ENCODE peak calls at places on chromosomes 4 and X, in seven cellular contexts. T, Z, F, W, L, M and X are unnamed samples.

GRCh38 chr4:85946821-85947220 is 413.0 kb downstream of the MAPK10 start:
- DNase-seq in T (no peak), Z (no peak), F (no peak), W (no peak), L (no peak), M (no peak), X (no peak)

GRCh38 chrX:84248226-84248625 is 60.2 kb upstream of the RPS6KA6 start:
- DNase-seq in T (peak), Z (no peak), F (no peak), W (no peak), L (no peak), M (no peak), X (no peak)

GRCh38 chrX:154486052-154486395 is 391 bp downstream of the UBL4A start:
- DNase-seq in T (no peak), Z (no peak), F (no peak), W (peak), L (peak), M (peak), X (no peak)

GRCh38 chr4:100168521-100168920 is 21.7 kb downstream of the DDIT4L start:
- DNase-seq in T (peak), Z (no peak), F (no peak), W (no peak), L (no peak), M (no peak), X (no peak)

GRCh38 chrX:31093639-31093975 is 21.8 kb upstream of the FTHL17 start:
- DNase-seq in T (no peak), Z (no peak), F (no peak), W (no peak), L (no peak), M (no peak), X (no peak)

GRCh38 chrX:34404386-34405070 is 252.6 kb downstream of the TMEM47 start:
- DNase-seq in T (no peak), Z (no peak), F (no peak), W (no peak), L (no peak), M (no peak), X (no peak)

GRCh38 chr4:7513731-7514130 is 79.0 kb upstream of the PSAPL1 start:
- DNase-seq in T (peak), Z (no peak), F (no peak), W (no peak), L (no peak), M (no peak), X (no peak)

GRCh38 chrX:37383313-37383712 is 34.1 kb downstream of the PRRG1 start:
- DNase-seq in T (peak), Z (no peak), F (no peak), W (no peak), L (no peak), M (no peak), X (no peak)

GRCh38 chr4:150782311-150782710 is 200.4 kb downstream of the MAB21L2 start:
- DNase-seq in T (peak), Z (no peak), F (no peak), W (peak), L (no peak), M (no peak), X (no peak)

DNA sequence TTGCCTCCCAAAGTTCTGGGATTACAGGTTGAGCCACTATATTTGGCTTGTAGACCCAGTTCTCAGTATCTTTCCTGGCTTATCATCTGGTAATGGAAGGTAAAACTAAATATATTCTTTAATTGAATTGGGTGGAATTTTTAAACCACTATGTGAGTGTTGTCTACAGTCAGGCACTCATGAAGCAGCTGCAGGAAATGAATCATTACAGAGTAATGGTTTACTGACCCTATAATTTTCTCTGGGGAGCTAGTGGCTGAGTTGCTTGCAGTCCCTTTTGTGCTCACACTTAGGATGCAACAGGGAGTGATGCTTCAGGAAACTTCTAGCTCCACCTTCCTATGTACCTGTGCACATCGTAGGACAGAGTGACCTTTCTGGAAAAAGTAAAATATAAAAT is 4.1 kb upstream of the UGT2B7 start:
- DNase-seq in T (peak), Z (no peak), F (no peak), W (no peak), L (no peak), M (no peak), X (no peak)
- TF ChIP-seq RAD21 in T (no peak), Z (no peak), F (no peak), W (no peak), L (no peak), M (no peak), X (no peak)

DNA sequence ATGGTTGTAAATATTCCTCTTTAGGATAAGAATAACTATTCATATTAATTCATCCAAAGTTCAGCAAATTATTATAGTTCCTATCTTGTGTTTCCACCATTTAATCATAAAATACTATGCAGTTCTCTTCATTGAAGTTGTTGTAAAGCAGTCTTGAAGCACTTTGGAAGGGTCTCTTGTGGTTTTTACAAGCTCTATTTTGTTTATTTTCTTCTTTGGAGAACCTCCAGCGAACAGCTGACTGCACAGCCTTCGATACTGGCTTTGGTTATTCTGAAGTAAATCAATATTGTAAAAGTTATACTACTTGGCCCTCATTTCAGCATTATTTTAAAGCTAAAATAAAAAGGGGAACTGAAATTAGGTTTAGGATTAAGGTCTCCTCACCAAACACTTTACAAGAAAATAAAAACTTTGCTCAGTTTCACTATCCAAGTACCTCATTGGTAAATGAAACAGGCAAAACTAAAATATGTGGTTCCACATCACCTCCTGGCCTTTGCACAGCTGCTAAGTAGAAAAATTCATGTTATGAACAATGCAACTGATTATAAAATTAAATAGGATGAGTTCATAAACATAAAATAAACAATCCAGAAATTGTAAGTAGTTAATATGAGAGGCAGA is 1629.2 kb upstream of the ADGRL3 start:
- DNase-seq in T (no peak), Z (no peak), F (no peak), W (no peak), L (no peak), M (no peak), X (peak)
- TF ChIP-seq RAD21 in T (no peak), Z (no peak), F (no peak), W (no peak), L (no peak), M (no peak), X (no peak)

DNA sequence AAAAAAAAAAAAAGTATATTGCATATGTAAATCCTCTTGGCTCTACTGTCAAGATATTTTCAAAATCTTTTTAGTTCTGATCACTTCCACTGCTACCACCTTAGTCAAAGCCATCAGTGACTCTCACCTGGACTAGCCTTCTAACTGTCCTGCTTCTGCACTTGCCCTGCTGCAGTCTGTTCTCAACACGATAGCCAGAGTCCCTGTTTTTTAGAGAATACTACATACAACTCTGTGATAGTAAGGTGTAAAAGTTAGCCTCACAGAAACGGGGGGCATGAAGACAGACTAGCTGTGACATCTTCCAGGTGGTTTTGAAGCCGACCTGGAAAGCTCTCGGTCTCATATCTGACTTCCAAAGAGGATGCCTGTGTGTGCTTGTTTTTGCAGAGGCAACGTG is 24.6 kb downstream of the EIF2S3 start:
- DNase-seq in T (no peak), Z (no peak), F (no peak), W (no peak), L (no peak), M (no peak), X (no peak)
- TF ChIP-seq RAD21 in T (no peak), Z (no peak), F (no peak), W (no peak), L (no peak), M (no peak), X (no peak)

GRCh38 chrX:85941275-85941674 is 106.1 kb downstream of the CHM start:
- DNase-seq in T (no peak), Z (no peak), F (no peak), W (no peak), L (no peak), M (no peak), X (no peak)
- TF ChIP-seq RAD21 in T (no peak), Z (no peak), F (no peak), W (no peak), L (no peak), M (no peak), X (no peak)

DNA sequence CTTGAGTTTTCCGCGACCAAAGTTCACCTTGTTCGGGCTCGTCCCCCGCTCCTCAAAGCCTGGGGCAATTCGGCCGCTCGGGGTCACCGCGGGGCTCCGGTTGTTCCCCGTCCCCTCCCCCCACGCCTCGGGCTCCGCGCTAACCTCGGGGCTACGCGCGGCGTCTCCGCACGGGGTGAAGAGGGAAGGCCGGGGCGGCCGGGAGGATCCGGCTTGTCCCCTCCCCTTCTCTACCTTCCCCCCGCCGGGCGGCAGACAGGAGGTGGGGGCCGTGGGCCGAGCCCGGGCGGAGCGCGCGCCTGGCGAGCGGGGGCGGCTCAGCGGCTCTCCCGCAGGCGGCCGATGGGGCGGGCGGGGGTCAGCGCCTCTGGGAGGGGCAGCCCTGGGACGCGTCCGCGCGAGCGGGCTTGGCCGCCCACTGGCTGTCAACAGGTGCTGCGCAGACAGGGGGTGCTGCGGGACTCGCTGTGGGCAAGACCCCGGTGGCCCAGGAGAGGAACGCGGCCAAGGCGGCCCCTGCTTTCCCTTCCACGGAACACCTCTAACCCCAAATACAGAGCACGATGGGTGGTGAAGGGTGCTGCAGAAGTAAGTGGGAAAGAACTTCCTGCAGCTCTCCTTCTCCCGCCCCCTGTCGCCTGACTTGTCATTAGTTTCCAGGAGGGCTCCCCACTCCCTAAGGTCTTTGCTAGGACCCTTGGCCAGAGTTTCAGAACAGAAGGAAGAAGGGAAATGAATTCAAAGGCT is at the start of gene PDGFC:
- DNase-seq in T (peak), Z (peak), F (no peak), W (peak), L (peak), M (peak), X (no peak)
- TF ChIP-seq RAD21 in T (peak), Z (peak), F (peak), W (peak), L (peak), M (no peak), X (no peak)

GRCh38 chr4:38800366-38800765 is 4.2 kb downstream of the TLR1 start:
- DNase-seq in T (no peak), Z (no peak), F (no peak), W (no peak), L (no peak), M (no peak), X (no peak)
- TF ChIP-seq RAD21 in T (no peak), Z (no peak), F (no peak), W (no peak), L (no peak), M (no peak), X (no peak)

GRCh38 chrX:150362599-150363481 is at the start of gene MAMLD1:
- DNase-seq in T (peak), Z (peak), F (peak), W (peak), L (peak), M (peak), X (no peak)
- TF ChIP-seq RAD21 in T (no peak), Z (no peak), F (no peak), W (no peak), L (no peak), M (no peak), X (no peak)

GRCh38 chrX:141405486-141405877 is 163.2 kb upstream of the SPANXC start:
- DNase-seq in T (no peak), Z (peak), F (no peak), W (no peak), L (no peak), M (no peak), X (no peak)
- TF ChIP-seq RAD21 in T (no peak), Z (no peak), F (no peak), W (no peak), L (no peak), M (no peak), X (no peak)

DNA sequence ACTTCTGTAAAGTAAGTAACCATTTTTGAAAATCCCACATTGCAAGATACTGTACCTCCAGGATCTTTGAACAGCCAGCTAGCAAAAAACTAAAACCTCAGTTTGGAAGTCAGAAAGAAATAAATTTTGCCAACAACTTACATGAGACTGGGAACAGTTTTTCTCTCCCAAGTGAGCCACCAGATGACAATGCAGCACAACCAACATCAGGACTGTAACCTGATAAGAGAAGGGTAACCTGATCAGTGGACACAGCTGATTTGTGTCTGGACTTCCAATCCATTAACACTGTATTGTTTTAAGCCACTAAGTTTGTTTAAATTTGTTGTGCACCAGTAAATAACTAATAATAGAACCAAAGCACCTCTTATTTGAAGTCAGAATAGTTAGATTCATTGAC is 923.3 kb downstream of the FAT4 start:
- DNase-seq in T (no peak), Z (no peak), F (no peak), W (no peak), L (no peak), M (no peak), X (no peak)
- TF ChIP-seq RAD21 in T (no peak), Z (no peak), F (peak), W (peak), L (peak), M (no peak), X (no peak)